ENCODE peak calls at places on chromosome 17, in four cellular contexts. L is WERI-Rb-1; P is brain microvascular endothelial cell; T is naive thymus-derived CD4-positive, alpha-beta T cell. R is an unnamed sample.

GRCh38 chr17:10875411-10875810 is 37.5 kb upstream of the PIRT start:
- DNase-seq in L (no peak), P (peak; percentile 0), T (no peak), R (no peak)

GRCh38 chr17:63552211-63552610 is 1.9 kb downstream of the DCAF7 start:
- DNase-seq in L (no peak), P (no peak), T (no peak), R (no peak)

GRCh38 chr17:56870163-56870651 is 36.3 kb downstream of the DGKE start:
- DNase-seq in L (no peak), P (no peak), T (no peak), R (no peak)

GRCh38 chr17:82356845-82357355 is 2.1 kb upstream of the TEX19 start:
- DNase-seq in L (peak; percentile 89), P (no peak), T (no peak), R (peak; percentile 59)

GRCh38 chr17:41538565-41538991 is 10.5 kb upstream of the KRT19 start:
- DNase-seq in L (no peak), P (no peak), T (no peak), R (no peak)

GRCh38 chr17:56642424-56642823 is 48.9 kb downstream of the NOG start:
- DNase-seq in L (no peak), P (no peak), T (no peak), R (no peak)

GRCh38 chr17:73142763-73143395 is 21.9 kb upstream of the SSTR2 start:
- DNase-seq in L (no peak), P (peak; percentile 43), T (no peak), R (no peak)

GRCh38 chr17:45021607-45022287 is 29.7 kb downstream of the DCAKD start:
- DNase-seq in L (peak; percentile 86), P (no peak), T (peak; percentile 60), R (peak; percentile 92)

GRCh38 chr17:80246726-80247125 is 13.9 kb upstream of the RNF213 start:
- DNase-seq in L (no peak), P (no peak), T (no peak), R (no peak)